ENCODE peak calls at places on chromosomes 1 and 21, in eight cellular contexts. One of them, this sample, is unnamed.

GRCh38 chr21:41741253-41742072 is 25.4 kb downstream of the RIPK4 start:
- DNase-seq in GDM1: no peak
- DNase-seq in WTC11: no peak
- DNase-seq in upper lobe of right lung: no peak
- DNase-seq in CD4-positive, alpha-beta T cell: no peak
- DNase-seq in kidney tubule cell: no peak
- DNase-seq in ovary: no peak
- DNase-seq in cerebellar cortex: no peak
- DNase-seq in this sample: no peak

GRCh38 chr1:178344513-178345077 is 152.2 kb downstream of the CLEC20A start:
- DNase-seq in CD4-positive, alpha-beta T cell: no peak
- DNase-seq in kidney tubule cell: peak
- DNase-seq in upper lobe of right lung: no peak
- DNase-seq in GDM1: no peak
- DNase-seq in cerebellar cortex: peak
- DNase-seq in WTC11: no peak
- DNase-seq in ovary: no peak
- DNase-seq in this sample: no peak

GRCh38 chr1:198101716-198102453 is 54.9 kb upstream of the NEK7 start:
- DNase-seq in WTC11: no peak
- DNase-seq in upper lobe of right lung: no peak
- DNase-seq in kidney tubule cell: no peak
- DNase-seq in GDM1: no peak
- DNase-seq in ovary: no peak
- DNase-seq in cerebellar cortex: no peak
- DNase-seq in CD4-positive, alpha-beta T cell: no peak
- DNase-seq in this sample: no peak

GRCh38 chr21:34639882-34640788 is 25.2 kb upstream of the RCAN1 start:
- DNase-seq in CD4-positive, alpha-beta T cell: no peak
- DNase-seq in kidney tubule cell: no peak
- DNase-seq in ovary: no peak
- DNase-seq in GDM1: no peak
- DNase-seq in upper lobe of right lung: no peak
- DNase-seq in cerebellar cortex: no peak
- DNase-seq in WTC11: no peak
- DNase-seq in this sample: no peak

GRCh38 chr1:46569909-46570725 is 18.7 kb upstream of the KNCN start:
- DNase-seq in GDM1: no peak
- DNase-seq in cerebellar cortex: no peak
- DNase-seq in upper lobe of right lung: no peak
- DNase-seq in CD4-positive, alpha-beta T cell: no peak
- DNase-seq in WTC11: no peak
- DNase-seq in kidney tubule cell: no peak
- DNase-seq in ovary: no peak
- DNase-seq in this sample: peak

GRCh38 chr1:236066828-236067386 is 2.0 kb upstream of the NID1 start:
- DNase-seq in GDM1: peak
- DNase-seq in CD4-positive, alpha-beta T cell: peak
- DNase-seq in kidney tubule cell: no peak
- DNase-seq in WTC11: no peak
- DNase-seq in upper lobe of right lung: peak
- DNase-seq in ovary: peak
- DNase-seq in cerebellar cortex: peak
- DNase-seq in this sample: peak

GRCh38 chr1:7187121-7187510 is 401.9 kb downstream of the CAMTA1 start:
- DNase-seq in ovary: no peak
- DNase-seq in CD4-positive, alpha-beta T cell: no peak
- DNase-seq in WTC11: no peak
- DNase-seq in upper lobe of right lung: no peak
- DNase-seq in GDM1: no peak
- DNase-seq in cerebellar cortex: no peak
- DNase-seq in kidney tubule cell: no peak
- DNase-seq in this sample: no peak

GRCh38 chr1:115184260-115184950 is 95.1 kb upstream of the TSPAN2 start:
- DNase-seq in GDM1: no peak
- DNase-seq in ovary: no peak
- DNase-seq in CD4-positive, alpha-beta T cell: no peak
- DNase-seq in kidney tubule cell: no peak
- DNase-seq in WTC11: no peak
- DNase-seq in cerebellar cortex: no peak
- DNase-seq in upper lobe of right lung: no peak
- DNase-seq in this sample: no peak

GRCh38 chr21:34524671-34525601 is 12.9 kb upstream of the KCNE1 start:
- DNase-seq in upper lobe of right lung: no peak
- DNase-seq in WTC11: peak
- DNase-seq in cerebellar cortex: no peak
- DNase-seq in kidney tubule cell: peak
- DNase-seq in ovary: no peak
- DNase-seq in CD4-positive, alpha-beta T cell: no peak
- DNase-seq in GDM1: no peak
- DNase-seq in this sample: no peak

GRCh38 chr1:64687725-64688285 is 57.1 kb upstream of the RAVER2 start:
- DNase-seq in ovary: peak
- DNase-seq in kidney tubule cell: peak
- DNase-seq in WTC11: no peak
- DNase-seq in cerebellar cortex: no peak
- DNase-seq in upper lobe of right lung: no peak
- DNase-seq in CD4-positive, alpha-beta T cell: no peak
- DNase-seq in GDM1: no peak
- DNase-seq in this sample: no peak

GRCh38 chr1:94160811-94161210 is 39.9 kb upstream of the ABCA4 start:
- DNase-seq in upper lobe of right lung: no peak
- DNase-seq in GDM1: no peak
- DNase-seq in kidney tubule cell: peak
- DNase-seq in WTC11: no peak
- DNase-seq in CD4-positive, alpha-beta T cell: no peak
- DNase-seq in cerebellar cortex: peak
- DNase-seq in ovary: no peak
- DNase-seq in this sample: no peak

GRCh38 chr1:121418369-121419049 is 233.7 kb downstream of the SRGAP2C start:
- DNase-seq in upper lobe of right lung: no peak
- DNase-seq in kidney tubule cell: peak
- DNase-seq in GDM1: no peak
- DNase-seq in CD4-positive, alpha-beta T cell: no peak
- DNase-seq in cerebellar cortex: peak
- DNase-seq in ovary: no peak
- DNase-seq in WTC11: peak
- DNase-seq in this sample: no peak

GRCh38 chr1:9426291-9426711 is 113.0 kb upstream of the SLC25A33 start:
- DNase-seq in GDM1: peak
- DNase-seq in ovary: no peak
- DNase-seq in cerebellar cortex: no peak
- DNase-seq in CD4-positive, alpha-beta T cell: peak
- DNase-seq in upper lobe of right lung: no peak
- DNase-seq in kidney tubule cell: no peak
- DNase-seq in WTC11: no peak
- DNase-seq in this sample: no peak

GRCh38 chr21:26572026-26572425 is 1.1 kb downstream of the CYYR1 start:
- DNase-seq in ovary: no peak
- DNase-seq in CD4-positive, alpha-beta T cell: no peak
- DNase-seq in cerebellar cortex: no peak
- DNase-seq in WTC11: no peak
- DNase-seq in kidney tubule cell: peak
- DNase-seq in GDM1: no peak
- DNase-seq in upper lobe of right lung: no peak
- DNase-seq in this sample: no peak

GRCh38 chr21:46121286-46122221 is 23.6 kb downstream of the COL6A2 start:
- DNase-seq in GDM1: no peak
- DNase-seq in upper lobe of right lung: peak
- DNase-seq in CD4-positive, alpha-beta T cell: peak
- DNase-seq in WTC11: peak
- DNase-seq in ovary: peak
- DNase-seq in cerebellar cortex: no peak
- DNase-seq in kidney tubule cell: no peak
- DNase-seq in this sample: peak

GRCh38 chr1:206772228-206773002 is at the start of gene IL10:
- DNase-seq in GDM1: no peak
- DNase-seq in WTC11: no peak
- DNase-seq in kidney tubule cell: no peak
- DNase-seq in upper lobe of right lung: no peak
- DNase-seq in CD4-positive, alpha-beta T cell: no peak
- DNase-seq in ovary: no peak
- DNase-seq in cerebellar cortex: no peak
- DNase-seq in this sample: peak

GRCh38 chr21:33651965-33652680 is 9.8 kb downstream of the ITSN1 start:
- DNase-seq in cerebellar cortex: no peak
- DNase-seq in WTC11: no peak
- DNase-seq in upper lobe of right lung: no peak
- DNase-seq in CD4-positive, alpha-beta T cell: no peak
- DNase-seq in ovary: no peak
- DNase-seq in kidney tubule cell: no peak
- DNase-seq in GDM1: no peak
- DNase-seq in this sample: no peak

GRCh38 chr1:55107111-55107510 is 67.8 kb downstream of the PCSK9 start:
- DNase-seq in WTC11: no peak
- DNase-seq in GDM1: no peak
- DNase-seq in kidney tubule cell: peak
- DNase-seq in upper lobe of right lung: no peak
- DNase-seq in CD4-positive, alpha-beta T cell: no peak
- DNase-seq in ovary: no peak
- DNase-seq in cerebellar cortex: no peak
- DNase-seq in this sample: no peak

GRCh38 chr1:171680339-171680738 is 27.9 kb upstream of the MYOC start:
- DNase-seq in GDM1: no peak
- DNase-seq in upper lobe of right lung: no peak
- DNase-seq in kidney tubule cell: no peak
- DNase-seq in cerebellar cortex: no peak
- DNase-seq in WTC11: no peak
- DNase-seq in ovary: no peak
- DNase-seq in CD4-positive, alpha-beta T cell: no peak
- DNase-seq in this sample: no peak

GRCh38 chr1:28518000-28518744 is 12.3 kb downstream of the RCC1 start:
- DNase-seq in kidney tubule cell: peak
- DNase-seq in CD4-positive, alpha-beta T cell: peak
- DNase-seq in upper lobe of right lung: peak
- DNase-seq in cerebellar cortex: peak
- DNase-seq in ovary: peak
- DNase-seq in WTC11: peak
- DNase-seq in GDM1: peak
- DNase-seq in this sample: peak

GRCh38 chr1:90881034-90881433 is 140.8 kb downstream of the ZNF644 start:
- DNase-seq in cerebellar cortex: no peak
- DNase-seq in kidney tubule cell: no peak
- DNase-seq in upper lobe of right lung: no peak
- DNase-seq in CD4-positive, alpha-beta T cell: no peak
- DNase-seq in WTC11: no peak
- DNase-seq in GDM1: no peak
- DNase-seq in ovary: no peak
- DNase-seq in this sample: no peak

GRCh38 chr1:189275786-189276185 is 1201.9 kb downstream of the BRINP3 start:
- DNase-seq in kidney tubule cell: no peak
- DNase-seq in GDM1: no peak
- DNase-seq in cerebellar cortex: no peak
- DNase-seq in ovary: no peak
- DNase-seq in WTC11: no peak
- DNase-seq in upper lobe of right lung: no peak
- DNase-seq in CD4-positive, alpha-beta T cell: no peak
- DNase-seq in this sample: no peak

GRCh38 chr1:10848109-10848684 is 51.8 kb upstream of the CASZ1 start:
- DNase-seq in upper lobe of right lung: no peak
- DNase-seq in cerebellar cortex: no peak
- DNase-seq in kidney tubule cell: no peak
- DNase-seq in GDM1: no peak
- DNase-seq in WTC11: no peak
- DNase-seq in ovary: no peak
- DNase-seq in CD4-positive, alpha-beta T cell: no peak
- DNase-seq in this sample: no peak

GRCh38 chr1:160375788-160376524 is 9.1 kb downstream of the NHLH1 start:
- DNase-seq in CD4-positive, alpha-beta T cell: no peak
- DNase-seq in kidney tubule cell: peak
- DNase-seq in ovary: no peak
- DNase-seq in GDM1: no peak
- DNase-seq in WTC11: peak
- DNase-seq in upper lobe of right lung: no peak
- DNase-seq in cerebellar cortex: peak
- DNase-seq in this sample: no peak

GRCh38 chr1:100767176-100767876 is 47.8 kb downstream of the VCAM1 start:
- DNase-seq in cerebellar cortex: no peak
- DNase-seq in WTC11: no peak
- DNase-seq in kidney tubule cell: peak
- DNase-seq in ovary: no peak
- DNase-seq in CD4-positive, alpha-beta T cell: no peak
- DNase-seq in upper lobe of right lung: no peak
- DNase-seq in GDM1: no peak
- DNase-seq in this sample: no peak

GRCh38 chr1:112704511-112704907 is 2.4 kb downstream of the RHOC start:
- DNase-seq in WTC11: no peak
- DNase-seq in ovary: no peak
- DNase-seq in GDM1: no peak
- DNase-seq in upper lobe of right lung: no peak
- DNase-seq in CD4-positive, alpha-beta T cell: no peak
- DNase-seq in kidney tubule cell: no peak
- DNase-seq in cerebellar cortex: no peak
- DNase-seq in this sample: no peak

GRCh38 chr1:150505431-150505830 is 2.5 kb upstream of the ECM1 start:
- DNase-seq in upper lobe of right lung: no peak
- DNase-seq in GDM1: no peak
- DNase-seq in kidney tubule cell: no peak
- DNase-seq in CD4-positive, alpha-beta T cell: no peak
- DNase-seq in cerebellar cortex: no peak
- DNase-seq in ovary: no peak
- DNase-seq in WTC11: no peak
- DNase-seq in this sample: no peak

GRCh38 chr1:153945131-153945794 is 1.3 kb downstream of the DENND4B start:
- DNase-seq in GDM1: peak
- DNase-seq in CD4-positive, alpha-beta T cell: peak
- DNase-seq in upper lobe of right lung: peak
- DNase-seq in WTC11: no peak
- DNase-seq in kidney tubule cell: no peak
- DNase-seq in ovary: peak
- DNase-seq in cerebellar cortex: no peak
- DNase-seq in this sample: peak

GRCh38 chr1:209748620-209749019 is 7.2 kb upstream of the TRAF3IP3 start:
- DNase-seq in WTC11: peak
- DNase-seq in cerebellar cortex: no peak
- DNase-seq in ovary: no peak
- DNase-seq in CD4-positive, alpha-beta T cell: no peak
- DNase-seq in upper lobe of right lung: no peak
- DNase-seq in kidney tubule cell: no peak
- DNase-seq in GDM1: no peak
- DNase-seq in this sample: no peak

GRCh38 chr1:91053630-91054029 is 31.8 kb upstream of the ZNF644 start:
- DNase-seq in upper lobe of right lung: no peak
- DNase-seq in ovary: no peak
- DNase-seq in GDM1: no peak
- DNase-seq in CD4-positive, alpha-beta T cell: no peak
- DNase-seq in kidney tubule cell: no peak
- DNase-seq in WTC11: no peak
- DNase-seq in cerebellar cortex: no peak
- DNase-seq in this sample: no peak

GRCh38 chr1:6331543-6332246 is 61.9 kb downstream of the ACOT7 start:
- DNase-seq in kidney tubule cell: no peak
- DNase-seq in cerebellar cortex: no peak
- DNase-seq in CD4-positive, alpha-beta T cell: no peak
- DNase-seq in WTC11: no peak
- DNase-seq in GDM1: no peak
- DNase-seq in ovary: no peak
- DNase-seq in upper lobe of right lung: no peak
- DNase-seq in this sample: no peak

GRCh38 chr1:159141584-159142518 is 29.6 kb upstream of the CADM3 start:
- DNase-seq in kidney tubule cell: peak
- DNase-seq in cerebellar cortex: peak
- DNase-seq in ovary: no peak
- DNase-seq in CD4-positive, alpha-beta T cell: no peak
- DNase-seq in GDM1: no peak
- DNase-seq in upper lobe of right lung: no peak
- DNase-seq in WTC11: peak
- DNase-seq in this sample: peak

GRCh38 chr1:32759997-32760623 is 57.0 kb downstream of the YARS1 start:
- DNase-seq in CD4-positive, alpha-beta T cell: no peak
- DNase-seq in cerebellar cortex: no peak
- DNase-seq in WTC11: peak
- DNase-seq in kidney tubule cell: peak
- DNase-seq in GDM1: no peak
- DNase-seq in upper lobe of right lung: peak
- DNase-seq in ovary: peak
- DNase-seq in this sample: peak

GRCh38 chr1:180785306-180785705 is 127.4 kb upstream of the KIAA1614 start:
- DNase-seq in upper lobe of right lung: no peak
- DNase-seq in WTC11: no peak
- DNase-seq in cerebellar cortex: no peak
- DNase-seq in kidney tubule cell: no peak
- DNase-seq in ovary: no peak
- DNase-seq in GDM1: no peak
- DNase-seq in CD4-positive, alpha-beta T cell: no peak
- DNase-seq in this sample: no peak